ENCODE peak calls at places on chromosomes 11 and 22, in five cellular contexts. N is AG08396, F is heart right ventricle, H is sigmoid colon, J is ACHN. X is an unnamed sample.

GRCh38 chr11:131385763-131386394 is 15.5 kb downstream of the NTM start:
- DNase-seq in J (no peak), N (no peak), F (no peak), H (no peak), X (no peak)

GRCh38 chr11:46106530-46107407 is 14.5 kb downstream of the PHF21A start:
- DNase-seq in H (no peak), F (no peak), N (no peak), J (no peak), X (no peak)

GRCh38 chr11:77602385-77603105 is 12.8 kb downstream of the AQP11 start:
- DNase-seq in J (peak; percentile 80), H (no peak), F (no peak), N (peak; percentile 57), X (peak; percentile 78)

GRCh38 chr11:76782526-76783293 is 446 bp upstream of the TSKU start:
- DNase-seq in J (peak; percentile 88), H (peak; percentile 95), F (peak; percentile 90), N (peak; percentile 91), X (peak; percentile 86)

GRCh38 chr11:64736654-64737053 is 7.3 kb downstream of the RASGRP2 start:
- DNase-seq in H (no peak), N (no peak), F (no peak), J (no peak), X (no peak)

GRCh38 chr22:39117585-39118191 is 20.6 kb downstream of the APOBEC3H start:
- DNase-seq in J (peak; percentile 63), N (peak; percentile 53), H (peak; percentile 56), F (peak; percentile 32), X (peak; percentile 63)

GRCh38 chr11:37710031-37710430 is 1112.0 kb upstream of the RAG2 start:
- DNase-seq in J (no peak), N (no peak), F (no peak), H (no peak), X (no peak)

GRCh38 chr11:64677441-64678023 is 45.5 kb downstream of the NRXN2 start:
- DNase-seq in F (no peak), H (no peak), J (no peak), N (no peak), X (no peak)

GRCh38 chr11:75276696-75277095 is 36.1 kb downstream of the TPBGL start:
- DNase-seq in N (no peak), H (peak; percentile 52), F (no peak), J (no peak), X (no peak)

GRCh38 chr22:26445577-26446275 is 16.7 kb downstream of the ASPHD2 start:
- DNase-seq in J (no peak), F (no peak), H (no peak), N (no peak), X (no peak)

GRCh38 chr11:123217897-123218296 is 22.8 kb upstream of the CLMP start:
- DNase-seq in N (no peak), F (no peak), H (no peak), J (peak; percentile 86), X (no peak)

GRCh38 chr22:32378703-32379272 is 21.1 kb downstream of the RFPL3 start:
- DNase-seq in J (peak; percentile 77), H (no peak), N (no peak), F (no peak), X (peak; percentile 67)

GRCh38 chr11:26245046-26245445 is 86.9 kb upstream of the ANO3 start:
- DNase-seq in H (no peak), N (no peak), J (no peak), F (no peak), X (no peak)

GRCh38 chr22:24727218-24727851 is 47.2 kb downstream of the PIWIL3 start:
- DNase-seq in N (peak; percentile 43), H (no peak), F (peak; percentile 66), J (peak; percentile 8), X (peak; percentile 97)

GRCh38 chr11:3840870-3841425 is at the start of gene RHOG:
- DNase-seq in F (peak; percentile 87), J (peak; percentile 78), H (peak; percentile 93), N (peak; percentile 94), X (peak; percentile 78)

GRCh38 chr11:124618863-124619262 is 3.8 kb upstream of the TBRG1 start:
- DNase-seq in N (no peak), H (no peak), F (no peak), J (no peak), X (no peak)

GRCh38 chr11:118366287-118366686 is 6.9 kb downstream of the UBE4A start:
- DNase-seq in N (no peak), J (no peak), H (no peak), F (peak; percentile 29), X (no peak)

GRCh38 chr11:111603633-111604130 is 1.4 kb downstream of the SIK2 start:
- DNase-seq in J (no peak), H (no peak), N (no peak), F (no peak), X (no peak)

GRCh38 chr11:4606231-4607015 is 1.6 kb downstream of the TRIM68 start:
- DNase-seq in H (no peak), J (no peak), N (no peak), F (no peak), X (peak; percentile 4)

GRCh38 chr11:44797886-44798683 is 71.3 kb downstream of the TSPAN18 start:
- DNase-seq in H (no peak), N (no peak), F (no peak), J (no peak), X (no peak)

GRCh38 chr11:117269856-117270255 is 21.3 kb upstream of the BACE1-AS start:
- DNase-seq in F (no peak), J (no peak), N (no peak), H (no peak), X (no peak)

GRCh38 chr11:128686745-128687177 is 7.1 kb upstream of the FLI1 start:
- DNase-seq in F (no peak), N (peak; percentile 37), J (no peak), H (peak; percentile 70), X (peak; percentile 61)